ENCODE peak calls at places on chromosomes 3 and 15, in four cellular contexts. One of them, this sample, is unnamed.
A peak's percentile ranks its signal among the peaks of the same experiment; 100 is the strongest.

GRCh38 chr15:66879968-66880367 is 177.9 kb downstream of the SMAD6 start:
- DNase-seq in tibial nerve: peak; percentile 4
- DNase-seq in adipocyte: no peak
- DNase-seq in body of pancreas: no peak
- DNase-seq in this sample: peak; percentile 22

GRCh38 chr15:98635848-98636247 is 12.5 kb upstream of the IGF1R start:
- DNase-seq in adipocyte: no peak
- DNase-seq in body of pancreas: no peak
- DNase-seq in tibial nerve: no peak
- DNase-seq in this sample: no peak

GRCh38 chr3:78734048-78734637 is 1033.7 kb downstream of the ROBO1 start:
- DNase-seq in tibial nerve: no peak
- DNase-seq in adipocyte: peak; percentile 82
- DNase-seq in body of pancreas: no peak
- DNase-seq in this sample: peak; percentile 51

GRCh38 chr3:32089476-32089875 is 16.9 kb upstream of the GPD1L start:
- DNase-seq in tibial nerve: no peak
- DNase-seq in body of pancreas: no peak
- DNase-seq in adipocyte: no peak
- DNase-seq in this sample: no peak

GRCh38 chr3:149215474-149215873 is 6.2 kb downstream of the CP start:
- DNase-seq in body of pancreas: no peak
- DNase-seq in tibial nerve: no peak
- DNase-seq in adipocyte: peak; percentile 4
- DNase-seq in this sample: peak; percentile 28

GRCh38 chr3:118882353-118882947 is 152.2 kb downstream of the IGSF11 start:
- DNase-seq in body of pancreas: peak; percentile 85
- DNase-seq in adipocyte: peak; percentile 81
- DNase-seq in tibial nerve: peak; percentile 91
- DNase-seq in this sample: peak; percentile 58

GRCh38 chr3:126537116-126537729 is 13.3 kb downstream of the CHST13 start:
- DNase-seq in body of pancreas: no peak
- DNase-seq in adipocyte: no peak
- DNase-seq in tibial nerve: no peak
- DNase-seq in this sample: no peak

GRCh38 chr3:70554170-70554569 is 241.7 kb upstream of the MDFIC2 start:
- DNase-seq in tibial nerve: no peak
- DNase-seq in body of pancreas: no peak
- DNase-seq in adipocyte: peak; percentile 19
- DNase-seq in this sample: peak; percentile 2

GRCh38 chr15:50210462-50211264 is 28.7 kb downstream of the SLC27A2 start:
- DNase-seq in tibial nerve: no peak
- DNase-seq in adipocyte: no peak
- DNase-seq in body of pancreas: no peak
- DNase-seq in this sample: no peak

GRCh38 chr15:99014803-99015676 is 7.4 kb upstream of the PGPEP1L start:
- DNase-seq in tibial nerve: no peak
- DNase-seq in adipocyte: peak; percentile 82
- DNase-seq in body of pancreas: peak; percentile 89
- DNase-seq in this sample: peak; percentile 30

GRCh38 chr3:167246252-167246651 is 133.8 kb downstream of the ZBBX start:
- DNase-seq in body of pancreas: no peak
- DNase-seq in tibial nerve: no peak
- DNase-seq in adipocyte: no peak
- DNase-seq in this sample: no peak

GRCh38 chr15:26179906-26180305 is 316.8 kb upstream of the ATP10A start:
- DNase-seq in tibial nerve: no peak
- DNase-seq in adipocyte: no peak
- DNase-seq in body of pancreas: no peak
- DNase-seq in this sample: no peak

GRCh38 chr3:134898315-134898714 is 103.3 kb downstream of the EPHB1 start:
- DNase-seq in body of pancreas: no peak
- DNase-seq in adipocyte: no peak
- DNase-seq in tibial nerve: no peak
- DNase-seq in this sample: no peak

GRCh38 chr15:90955911-90956310 is 1.2 kb downstream of the RCCD1 start:
- DNase-seq in tibial nerve: no peak
- DNase-seq in body of pancreas: peak; percentile 91
- DNase-seq in adipocyte: no peak
- DNase-seq in this sample: no peak

GRCh38 chr15:96327155-96327741 is 3.3 kb upstream of the NR2F2 start:
- DNase-seq in tibial nerve: peak; percentile 65
- DNase-seq in body of pancreas: peak; percentile 44
- DNase-seq in adipocyte: peak; percentile 94
- DNase-seq in this sample: peak; percentile 89

GRCh38 chr3:192802957-192803899 is 75.9 kb upstream of the FGF12 start:
- DNase-seq in body of pancreas: no peak
- DNase-seq in adipocyte: peak; percentile 79
- DNase-seq in tibial nerve: no peak
- DNase-seq in this sample: peak; percentile 65

GRCh38 chr3:27076815-27077630 is 292.2 kb downstream of the NEK10 start:
- DNase-seq in body of pancreas: no peak
- DNase-seq in adipocyte: no peak
- DNase-seq in tibial nerve: no peak
- DNase-seq in this sample: no peak

GRCh38 chr3:176430244-176430893 is 766.9 kb downstream of the TBL1XR1 start:
- DNase-seq in tibial nerve: peak; percentile 33
- DNase-seq in body of pancreas: peak; percentile 7
- DNase-seq in adipocyte: peak; percentile 85
- DNase-seq in this sample: peak; percentile 67

GRCh38 chr3:105480771-105481170 is 114.1 kb downstream of the ALCAM start:
- DNase-seq in adipocyte: no peak
- DNase-seq in body of pancreas: no peak
- DNase-seq in tibial nerve: no peak
- DNase-seq in this sample: no peak

GRCh38 chr3:188797045-188797444 is 374.7 kb upstream of the TPRG1 start:
- DNase-seq in adipocyte: no peak
- DNase-seq in body of pancreas: no peak
- DNase-seq in tibial nerve: no peak
- DNase-seq in this sample: no peak

GRCh38 chr3:188807002-188807401 is 364.8 kb upstream of the TPRG1 start:
- DNase-seq in tibial nerve: no peak
- DNase-seq in adipocyte: peak; percentile 26
- DNase-seq in body of pancreas: no peak
- DNase-seq in this sample: peak; percentile 43

GRCh38 chr3:188801393-188801792 is 370.4 kb upstream of the TPRG1 start:
- DNase-seq in adipocyte: no peak
- DNase-seq in body of pancreas: no peak
- DNase-seq in tibial nerve: no peak
- DNase-seq in this sample: no peak

DNA sequence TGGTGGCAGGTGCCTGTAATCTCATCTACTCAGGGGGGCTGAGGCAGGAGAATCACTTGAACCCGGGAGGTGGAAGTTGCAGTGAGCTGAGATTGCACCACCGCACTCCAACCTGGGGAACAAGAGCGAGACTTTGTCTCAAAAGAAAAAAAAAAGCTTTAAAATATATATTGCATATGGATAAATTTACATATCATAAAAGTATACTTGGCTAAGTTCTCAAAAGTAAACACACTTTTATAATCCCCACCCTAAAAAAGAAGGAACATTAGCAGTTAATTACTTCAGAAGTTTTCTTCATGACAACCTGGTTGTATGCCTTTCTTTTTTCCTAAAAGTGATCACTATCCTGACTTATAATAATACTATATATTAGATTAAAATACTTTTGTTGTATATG is 369.1 kb upstream of the TPRG1 start:
- DNase-seq in adipocyte: no peak
- DNase-seq in body of pancreas: no peak
- DNase-seq in tibial nerve: no peak
- DNase-seq in this sample: no peak
- H3K4me3 ChIP-seq in adipocyte: no peak overlapping the region
- H3K4me3 ChIP-seq in body of pancreas: no peak overlapping the region
- H3K4me3 ChIP-seq in tibial nerve: no peak overlapping the region
- H3K4me3 ChIP-seq in this sample: no peak overlapping the region

GRCh38 chr3:42264399-42265058 is 1.5 kb downstream of the CCK start:
- DNase-seq in body of pancreas: peak; percentile 41
- DNase-seq in adipocyte: peak; percentile 49
- DNase-seq in tibial nerve: no peak
- DNase-seq in this sample: peak; percentile 9
- H3K4me3 ChIP-seq in body of pancreas: no peak overlapping the region
- H3K4me3 ChIP-seq in adipocyte: no peak overlapping the region
- H3K4me3 ChIP-seq in tibial nerve: no peak overlapping the region
- H3K4me3 ChIP-seq in this sample: no peak overlapping the region

GRCh38 chr3:183378951-183379350 is 49.5 kb downstream of the MCF2L2 start:
- DNase-seq in body of pancreas: no peak
- DNase-seq in adipocyte: no peak
- DNase-seq in tibial nerve: no peak
- DNase-seq in this sample: no peak

GRCh38 chr3:183377307-183377959 is 51.0 kb downstream of the MCF2L2 start:
- DNase-seq in adipocyte: no peak
- DNase-seq in body of pancreas: no peak
- DNase-seq in tibial nerve: no peak
- DNase-seq in this sample: no peak

GRCh38 chr3:183375787-183376186 is 52.6 kb downstream of the MCF2L2 start:
- DNase-seq in adipocyte: no peak
- DNase-seq in tibial nerve: no peak
- DNase-seq in body of pancreas: no peak
- DNase-seq in this sample: no peak

GRCh38 chr3:183378545-183378944 is 49.9 kb downstream of the MCF2L2 start:
- DNase-seq in tibial nerve: no peak
- DNase-seq in adipocyte: no peak
- DNase-seq in body of pancreas: no peak
- DNase-seq in this sample: no peak

DNA sequence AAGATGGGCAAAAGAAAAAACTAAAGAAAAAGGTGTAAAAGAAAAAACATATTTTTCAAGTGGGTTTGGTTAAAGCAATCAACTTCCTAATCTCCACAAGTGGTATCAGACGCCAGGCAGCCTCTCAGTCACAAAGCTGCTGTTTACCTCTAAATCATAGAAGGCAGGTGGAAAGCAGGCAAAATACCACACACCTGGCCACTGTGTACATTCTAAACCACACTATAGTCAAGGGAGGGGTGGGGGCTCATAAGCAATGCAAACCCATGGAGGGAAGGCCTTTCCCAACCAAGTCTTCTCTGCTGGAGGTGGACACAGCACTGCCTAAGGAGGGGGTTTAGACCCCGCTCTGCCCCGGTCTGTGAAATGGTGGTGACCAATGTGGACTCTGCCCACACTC is 50.4 kb downstream of the MCF2L2 start:
- DNase-seq in tibial nerve: no peak
- DNase-seq in adipocyte: no peak
- DNase-seq in body of pancreas: no peak
- DNase-seq in this sample: no peak
- H3K4me3 ChIP-seq in tibial nerve: no peak overlapping the region
- H3K4me3 ChIP-seq in adipocyte: no peak overlapping the region
- H3K4me3 ChIP-seq in body of pancreas: no peak overlapping the region
- H3K4me3 ChIP-seq in this sample: no peak overlapping the region

DNA sequence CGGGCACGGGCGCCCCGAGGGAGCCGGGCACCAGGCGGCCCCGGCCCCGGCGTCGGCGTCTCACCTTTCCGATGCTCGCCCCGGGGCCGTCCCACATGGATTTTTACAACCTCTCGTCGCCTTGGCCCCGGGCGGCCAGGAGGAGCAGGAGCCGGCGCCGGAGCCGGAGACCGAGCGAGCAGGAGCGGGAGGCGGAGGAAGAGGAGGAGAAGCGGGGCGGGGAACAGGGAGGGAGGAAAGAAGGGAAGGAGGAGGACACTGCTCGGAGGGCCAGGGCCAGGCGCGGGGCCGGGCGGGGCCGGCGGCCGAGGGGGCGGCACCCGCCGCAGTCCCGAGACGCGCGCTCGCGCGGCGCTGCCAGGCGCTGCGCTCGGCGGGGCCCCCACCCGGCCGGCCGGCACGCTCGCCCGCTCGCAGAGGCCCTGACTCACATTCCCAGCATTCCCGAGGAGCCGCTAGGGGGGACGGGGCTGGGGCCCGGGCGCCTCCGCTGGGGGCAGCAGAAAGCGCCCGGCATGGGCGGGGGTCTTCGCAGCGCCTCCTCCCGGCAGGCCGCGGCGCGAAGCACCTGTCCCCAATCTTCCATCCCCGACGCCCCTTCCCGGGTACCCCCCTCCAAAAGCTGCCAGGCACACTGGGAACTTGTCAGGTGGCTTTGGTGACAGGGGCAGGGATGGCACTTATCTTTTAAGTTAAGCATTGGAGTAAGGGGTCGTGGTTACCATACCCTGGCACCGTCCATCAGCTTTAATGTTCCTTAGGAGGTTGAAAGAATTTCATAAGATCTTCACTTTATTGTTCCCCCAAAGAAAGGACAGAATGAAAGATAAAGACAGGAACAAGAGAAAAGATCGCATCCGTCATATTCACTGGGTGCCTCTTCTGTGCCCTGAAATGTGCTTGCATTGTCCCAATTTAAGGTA is at the start of gene ERC2:
- DNase-seq in adipocyte: peak; percentile 38
- DNase-seq in tibial nerve: no peak
- DNase-seq in body of pancreas: peak; percentile 75
- DNase-seq in this sample: peak; percentile 9
- H3K4me3 ChIP-seq in adipocyte: peak within 1 kb of the TSS; percentile 61
- H3K4me3 ChIP-seq in tibial nerve: peak within 1 kb of the TSS; percentile 31
- H3K4me3 ChIP-seq in body of pancreas: peak within 1 kb of the TSS; percentile 39
- H3K4me3 ChIP-seq in this sample: peak within 1 kb of the TSS; percentile 37

GRCh38 chr15:85621096-85621495 is 173.6 kb downstream of the KLHL25 start:
- DNase-seq in body of pancreas: no peak
- DNase-seq in adipocyte: peak; percentile 65
- DNase-seq in tibial nerve: no peak
- DNase-seq in this sample: peak; percentile 70
- H3K4me3 ChIP-seq in body of pancreas: no peak overlapping the region
- H3K4me3 ChIP-seq in adipocyte: peak overlapping the region; percentile 87
- H3K4me3 ChIP-seq in tibial nerve: peak overlapping the region; percentile 30
- H3K4me3 ChIP-seq in this sample: peak overlapping the region; percentile 74

DNA sequence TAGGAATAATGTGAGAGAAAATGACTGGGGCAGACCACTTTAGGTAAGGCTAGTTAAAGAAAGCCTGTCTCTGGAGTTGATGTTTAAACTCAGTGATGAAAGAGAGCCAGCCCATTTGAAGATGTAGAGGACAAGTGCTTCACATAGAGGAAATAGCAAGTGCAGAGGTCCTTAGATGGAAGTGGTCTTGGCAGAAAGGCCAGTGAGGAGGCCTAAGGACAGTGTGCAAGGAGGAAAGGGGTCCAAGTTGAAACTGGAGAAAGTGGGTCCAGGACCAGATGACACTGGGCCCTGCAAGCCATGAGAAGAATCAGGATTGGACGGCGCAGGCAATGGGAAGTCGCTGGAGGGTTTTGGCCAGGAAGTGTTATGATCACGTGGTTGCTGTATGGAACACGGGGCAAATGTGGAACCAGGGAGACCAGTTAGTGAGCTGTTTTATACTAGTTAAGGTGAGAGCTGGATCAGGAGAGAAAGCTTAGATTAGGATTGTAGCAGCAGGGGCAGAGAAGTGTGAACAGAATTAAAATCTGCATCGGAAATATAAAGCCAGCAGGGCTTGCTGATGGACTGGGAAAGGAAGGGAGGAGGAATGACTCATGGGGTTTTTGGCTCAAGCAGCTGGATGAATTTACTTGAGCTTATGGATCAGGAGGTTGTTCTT is 48.0 kb upstream of the SCAANT1 start:
- DNase-seq in adipocyte: peak; percentile 83
- DNase-seq in tibial nerve: peak; percentile 33
- DNase-seq in body of pancreas: peak; percentile 65
- DNase-seq in this sample: peak; percentile 70
- H3K4me3 ChIP-seq in adipocyte: peak overlapping the region; percentile 74
- H3K4me3 ChIP-seq in tibial nerve: no peak overlapping the region
- H3K4me3 ChIP-seq in body of pancreas: no peak overlapping the region
- H3K4me3 ChIP-seq in this sample: peak overlapping the region; percentile 39